ENCODE peak calls at places on chromosomes 5 and 9, in nine cellular contexts. Y is activated CD4-positive, alpha-beta T cell treated with anti-CD3 and anti-CD28 coated beads, Interleukin-2, amount 50 U/mL, for 1 hour; D is choroid plexus epithelial cell; W is stimulated activated CD8-positive, alpha-beta memory T cell treated with anti-CD3 and anti-CD28 coated beads, Interleukin-4, amount 100 ng/mL, for 1 hour; J is amniotic stem cell; K is hypothalamus; V is COR-L47; L is NCI-H2227 treated with DMSO at 0.1 percent for 48 hours; N is EH. U is an unnamed sample.

GRCh38 chr9:134054891-134055811 is 12.7 kb downstream of the BRD3 start:
- DNase-seq in Y (no peak), D (no peak), W (no peak), J (no peak), K (no peak), V (no peak), L (no peak), N (no peak), U (peak)

GRCh38 chr9:5851445-5851844 is 18.5 kb upstream of the ERMP1 start:
- DNase-seq in Y (no peak), D (peak), W (no peak), J (no peak), K (no peak), V (no peak), L (no peak), N (peak), U (no peak)

GRCh38 chr9:84169240-84169639 is 171.3 kb downstream of the SLC28A3 start:
- DNase-seq in Y (no peak), D (peak), W (no peak), J (no peak), K (no peak), V (no peak), L (no peak), N (peak), U (no peak)

GRCh38 chr9:37102476-37102875 is 17.9 kb upstream of the ZCCHC7 start:
- DNase-seq in Y (no peak), D (no peak), W (no peak), J (no peak), K (no peak), V (no peak), L (no peak), N (no peak), U (no peak)

GRCh38 chr9:12748016-12748415 is 26.8 kb upstream of the LURAP1L start:
- DNase-seq in Y (no peak), D (peak), W (no peak), J (no peak), K (no peak), V (no peak), L (no peak), N (peak), U (no peak)

GRCh38 chr9:93669958-93670207 is 93.5 kb downstream of the PHF2 start:
- DNase-seq in Y (no peak), D (no peak), W (no peak), J (no peak), K (no peak), V (no peak), L (no peak), N (peak), U (peak)

GRCh38 chr5:149367972-149368645 is 10.3 kb downstream of the PCYOX1L start:
- DNase-seq in Y (no peak), D (no peak), W (no peak), J (no peak), K (no peak), V (no peak), L (no peak), N (no peak), U (no peak)

GRCh38 chr5:95720094-95720793 is 10.9 kb upstream of the RHOBTB3 start:
- DNase-seq in Y (no peak), D (no peak), W (no peak), J (no peak), K (no peak), V (no peak), L (no peak), N (peak), U (no peak)

GRCh38 chr5:8628521-8628920 is 759.6 kb downstream of the MTRR start:
- DNase-seq in Y (no peak), D (no peak), W (no peak), J (no peak), K (no peak), V (peak), L (no peak), N (no peak), U (no peak)

GRCh38 chr9:136634904-136635303 is 27.8 kb upstream of the EGFL7 start:
- DNase-seq in Y (no peak), D (no peak), W (no peak), J (no peak), K (no peak), V (no peak), L (no peak), N (no peak), U (no peak)

GRCh38 chr5:179605026-179605833 is 18.2 kb downstream of the HNRNPH1 start:
- DNase-seq in Y (no peak), D (peak), W (no peak), J (no peak), K (no peak), V (no peak), L (no peak), N (no peak), U (no peak)

GRCh38 chr5:89213584-89213983 is 330.6 kb upstream of the MEF2C start:
- DNase-seq in Y (no peak), D (peak), W (no peak), J (no peak), K (no peak), V (no peak), L (peak), N (peak), U (no peak)

GRCh38 chr9:7009065-7009464 is 251.3 kb downstream of the KDM4C start:
- DNase-seq in Y (no peak), D (no peak), W (no peak), J (no peak), K (no peak), V (no peak), L (no peak), N (no peak), U (no peak)

GRCh38 chr5:1881273-1881586 is 1.5 kb downstream of the IRX4 start:
- DNase-seq in Y (no peak), D (no peak), W (no peak), J (no peak), K (no peak), V (no peak), L (no peak), N (peak), U (no peak)

GRCh38 chr9:108130896-108131295 is 641.3 kb upstream of the KLF4 start:
- DNase-seq in Y (no peak), D (no peak), W (no peak), J (no peak), K (no peak), V (no peak), L (no peak), N (no peak), U (no peak)

GRCh38 chr9:115781361-115781760 is 372.2 kb upstream of the PAPPA start:
- DNase-seq in Y (no peak), D (no peak), W (no peak), J (no peak), K (no peak), V (no peak), L (no peak), N (no peak), U (no peak)

GRCh38 chr5:181186022-181186421 is 19.0 kb downstream of the TRIM7 start:
- DNase-seq in Y (no peak), D (no peak), W (no peak), J (no peak), K (no peak), V (no peak), L (no peak), N (no peak), U (no peak)

GRCh38 chr9:84397151-84397728 is 56.7 kb upstream of the SLC28A3 start:
- DNase-seq in Y (peak), D (peak), W (peak), J (peak), K (peak), V (peak), L (peak), N (peak), U (peak)

GRCh38 chr9:91151014-91151740 is 210.5 kb downstream of the AUH start:
- DNase-seq in Y (no peak), D (peak), W (no peak), J (no peak), K (no peak), V (no peak), L (no peak), N (peak), U (no peak)

GRCh38 chr9:70131296-70131695 is 87.6 kb downstream of the MAMDC2 start:
- DNase-seq in Y (no peak), D (no peak), W (no peak), J (no peak), K (no peak), V (no peak), L (no peak), N (no peak), U (no peak)

GRCh38 chr5:94094793-94095441 is 353.5 kb upstream of the POU5F2 start:
- DNase-seq in Y (no peak), D (no peak), W (no peak), J (no peak), K (no peak), V (no peak), L (no peak), N (no peak), U (no peak)

GRCh38 chr5:178458140-178458539 is 132.1 kb downstream of the COL23A1 start:
- DNase-seq in Y (no peak), D (no peak), W (no peak), J (no peak), K (no peak), V (no peak), L (no peak), N (no peak), U (no peak)

GRCh38 chr5:78588517-78588916 is 60.1 kb downstream of the LHFPL2 start:
- DNase-seq in Y (no peak), D (no peak), W (no peak), J (no peak), K (no peak), V (no peak), L (no peak), N (no peak), U (no peak)

GRCh38 chr9:18461496-18461895 is 12.5 kb upstream of the ADAMTSL1 start:
- DNase-seq in Y (no peak), D (no peak), W (no peak), J (no peak), K (no peak), V (no peak), L (no peak), N (no peak), U (no peak)

GRCh38 chr5:169083394-169084018 is 217.4 kb downstream of the SLIT3 start:
- DNase-seq in Y (no peak), D (no peak), W (no peak), J (no peak), K (no peak), V (no peak), L (no peak), N (no peak), U (no peak)

GRCh38 chr5:155591273-155591672 is 577.7 kb downstream of the KIF4B start:
- DNase-seq in Y (no peak), D (no peak), W (no peak), J (no peak), K (no peak), V (no peak), L (no peak), N (no peak), U (no peak)

GRCh38 chr5:12119657-12120056 is 215.4 kb upstream of the CTNND2 start:
- DNase-seq in Y (no peak), D (no peak), W (no peak), J (no peak), K (no peak), V (no peak), L (no peak), N (no peak), U (no peak)

U was measured in BE2C.